ENCODE peak calls at places on chromosomes 2 and 18, in eight cellular contexts. P is heart left ventricle, F is left ventricle myocardium inferior, B is astrocyte of the spinal cord, E is PC-3, K is tibial nerve, G is neural crest cell, J is endothelial cell of umbilical vein. T is an unnamed sample.

GRCh38 chr2:60872510-60872928 is 8.9 kb upstream of the REL start:
- DNase-seq in P (no peak), F (no peak), B (no peak), E (no peak), K (no peak), G (no peak), J (no peak), T (no peak)

GRCh38 chr2:237440819-237441281 is 26.9 kb upstream of the COL6A3 start:
- DNase-seq in P (no peak), F (no peak), B (no peak), E (no peak), K (no peak), G (no peak), J (no peak), T (no peak)

GRCh38 chr2:49248506-49248905 is 94.2 kb upstream of the FSHR start:
- DNase-seq in P (no peak), F (no peak), B (peak; percentile 96), E (peak; percentile 66), K (no peak), G (no peak), J (peak; percentile 34), T (no peak)

GRCh38 chr18:4196358-4196757 is 258.7 kb downstream of the DLGAP1 start:
- DNase-seq in P (no peak), F (no peak), B (no peak), E (no peak), K (no peak), G (no peak), J (no peak), T (no peak)

GRCh38 chr2:56754627-56755026 is 570.8 kb downstream of the CCDC85A start:
- DNase-seq in P (peak; percentile 34), F (no peak), B (no peak), E (no peak), K (no peak), G (no peak), J (no peak), T (no peak)

GRCh38 chr18:10455726-10456453 is 1.5 kb downstream of the APCDD1 start:
- DNase-seq in P (no peak), F (no peak), B (no peak), E (no peak), K (no peak), G (no peak), J (no peak), T (no peak)

GRCh38 chr18:76568726-76569125 is 73.7 kb upstream of the ZNF516 start:
- DNase-seq in P (no peak), F (no peak), B (no peak), E (no peak), K (no peak), G (no peak), J (no peak), T (no peak)

GRCh38 chr18:70249118-70249517 is 39.7 kb upstream of the SOCS6 start:
- DNase-seq in P (no peak), F (no peak), B (peak; percentile 18), E (peak; percentile 44), K (no peak), G (no peak), J (no peak), T (no peak)

GRCh38 chr2:197445746-197446145 is 7.6 kb upstream of the COQ10B start:
- DNase-seq in P (no peak), F (no peak), B (no peak), E (no peak), K (no peak), G (no peak), J (peak; percentile 11), T (no peak)

GRCh38 chr2:161119483-161119882 is 40.7 kb upstream of the TANK start:
- DNase-seq in P (no peak), F (no peak), B (no peak), E (no peak), K (no peak), G (no peak), J (no peak), T (no peak)

GRCh38 chr2:160221391-160222276 is 21.6 kb upstream of the ITGB6 start:
- DNase-seq in P (peak; percentile 79), F (peak; percentile 65), B (peak; percentile 66), E (peak; percentile 91), K (no peak), G (no peak), J (peak; percentile 38), T (no peak)

GRCh38 chr2:551621-552020 is 125.6 kb downstream of the TMEM18 start:
- DNase-seq in P (no peak), F (no peak), B (no peak), E (no peak), K (no peak), G (peak; percentile 53), J (no peak), T (no peak)

GRCh38 chr2:17815466-17816184 is 635 bp upstream of the MSGN1 start:
- DNase-seq in P (no peak), F (no peak), B (no peak), E (no peak), K (no peak), G (no peak), J (peak; percentile 7), T (no peak)

GRCh38 chr2:99940963-99941362 is 201.4 kb downstream of the AFF3 start:
- DNase-seq in P (no peak), F (no peak), B (peak; percentile 94), E (no peak), K (peak; percentile 20), G (no peak), J (no peak), T (no peak)

GRCh38 chr2:199410130-199410529 is 47.6 kb downstream of the SATB2 start:
- DNase-seq in P (no peak), F (no peak), B (peak; percentile 40), E (peak; percentile 65), K (no peak), G (no peak), J (no peak), T (no peak)

GRCh38 chr2:46717733-46718121 is 197.9 kb downstream of the MCFD2 start:
- DNase-seq in P (no peak), F (no peak), B (peak; percentile 41), E (no peak), K (no peak), G (no peak), J (no peak), T (no peak)

GRCh38 chr2:239140346-239141020 is 260.3 kb downstream of the HDAC4 start:
- DNase-seq in P (no peak), F (no peak), B (peak; percentile 17), E (peak; percentile 5), K (no peak), G (no peak), J (no peak), T (no peak)

GRCh38 chr2:102342888-102343287 is 12.7 kb upstream of the IL18R1 start:
- DNase-seq in P (no peak), F (no peak), B (peak; percentile 28), E (peak; percentile 32), K (no peak), G (no peak), J (peak; percentile 41), T (no peak)
- TF ChIP-seq CTCF in P (no peak), F (peak; percentile 25), B (peak; percentile 25), E (peak; percentile 34), K (no peak), G (no peak), J (peak; percentile 32), T (no peak)

GRCh38 chr18:67865400-67865799 is 348.9 kb upstream of the DSEL start:
- DNase-seq in P (no peak), F (no peak), B (no peak), E (no peak), K (no peak), G (no peak), J (no peak), T (no peak)

GRCh38 chr18:67862069-67862468 is 345.5 kb upstream of the DSEL start:
- DNase-seq in P (no peak), F (no peak), B (peak; percentile 37), E (no peak), K (no peak), G (no peak), J (no peak), T (no peak)

GRCh38 chr18:67864677-67865340 is 348.3 kb upstream of the DSEL start:
- DNase-seq in P (no peak), F (no peak), B (peak; percentile 52), E (peak; percentile 60), K (no peak), G (no peak), J (peak; percentile 34), T (no peak)
- TF ChIP-seq CTCF in P (no peak), F (no peak), B (no peak), E (peak; percentile 57), K (no peak), G (no peak), J (no peak), T (no peak)

GRCh38 chr2:219213026-219213415 is 5.7 kb downstream of the ABCB6 start:
- DNase-seq in P (no peak), F (no peak), B (no peak), E (no peak), K (no peak), G (no peak), J (no peak), T (no peak)

GRCh38 chr2:219207884-219208740 is 1.5 kb downstream of the ZFAND2B start:
- DNase-seq in P (no peak), F (no peak), B (peak; percentile 22), E (peak; percentile 38), K (no peak), G (no peak), J (peak; percentile 18), T (no peak)

GRCh38 chr2:219209236-219209635 is 2.7 kb downstream of the ZFAND2B start:
- DNase-seq in P (no peak), F (no peak), B (no peak), E (no peak), K (no peak), G (no peak), J (no peak), T (no peak)

GRCh38 chr2:219209818-219210571 is 3.4 kb downstream of the ZFAND2B start:
- DNase-seq in P (no peak), F (no peak), B (no peak), E (peak; percentile 1), K (no peak), G (no peak), J (no peak), T (no peak)

DNA sequence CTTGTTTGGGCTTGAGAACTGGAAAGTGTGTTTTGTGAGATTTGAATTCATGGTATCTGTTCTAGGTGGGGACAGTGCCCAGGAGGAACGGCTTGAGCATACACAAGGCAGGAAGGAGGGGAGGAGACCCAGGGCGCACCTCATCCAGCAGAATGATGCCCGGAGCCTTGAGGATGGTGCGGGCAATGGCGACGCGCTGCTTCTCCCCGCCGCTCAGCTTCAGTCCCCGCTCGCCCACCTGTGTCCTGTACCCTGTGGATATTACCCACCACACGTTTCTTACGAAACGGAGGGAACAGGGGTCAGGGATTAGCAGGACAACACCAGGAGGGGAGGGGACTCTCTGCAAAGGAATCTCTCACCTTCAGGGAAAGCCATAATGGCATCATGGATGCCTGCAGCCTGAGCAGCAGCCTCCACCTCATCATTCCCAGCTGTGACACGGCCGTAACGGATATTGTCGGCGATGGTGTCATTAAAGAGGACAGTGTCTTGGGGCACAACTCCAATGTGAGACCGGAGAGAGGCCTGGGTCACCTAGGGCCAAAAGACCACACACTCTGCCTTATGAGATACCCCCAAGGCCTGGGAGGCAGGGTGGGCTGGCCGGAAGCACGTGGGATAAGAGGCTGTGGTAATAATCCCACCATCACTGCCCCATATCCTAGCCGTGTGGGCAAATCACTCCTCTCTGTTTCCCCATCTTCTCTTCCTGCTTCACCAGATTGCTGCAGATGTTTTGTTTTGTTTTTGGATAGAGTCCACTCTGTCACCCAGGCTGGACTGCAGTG is 4.2 kb downstream of the ZFAND2B start:
- DNase-seq in P (no peak), F (no peak), B (no peak), E (peak; percentile 0), K (no peak), G (no peak), J (no peak), T (no peak)
- TF ChIP-seq CTCF in P (no peak), F (no peak), B (no peak), E (no peak), K (no peak), G (no peak), J (no peak), T (no peak)

GRCh38 chr2:240579771-240580614 is 6.5 kb upstream of the CAPN10 start:
- DNase-seq in P (peak; percentile 77), F (no peak), B (peak; percentile 62), E (peak; percentile 93), K (no peak), G (no peak), J (no peak), T (no peak)
- TF ChIP-seq CTCF in P (no peak), F (no peak), B (no peak), E (peak; percentile 57), K (peak; percentile 36), G (no peak), J (no peak), T (no peak)